ENCODE peak calls at places on chromosomes 3 and 15, in six cellular contexts. W is NCI-H774, Y is HFF-Myc, A is HCT116, O is NCI-H1048, D is B cell. K is an unnamed sample.

GRCh38 chr15:31156808-31157207 is 55.3 kb upstream of the TRPM1 start:
- DNase-seq in Y (no peak), W (no peak), D (no peak), A (no peak), O (no peak), K (no peak)

GRCh38 chr3:167480748-167481147 is 6.9 kb upstream of the SERPINI2 start:
- DNase-seq in Y (no peak), W (no peak), D (no peak), A (no peak), O (no peak), K (no peak)

GRCh38 chr3:43484926-43485488 is 136.8 kb downstream of the ANO10 start:
- DNase-seq in A (no peak), O (no peak), W (no peak), Y (no peak), D (no peak), K (no peak)

GRCh38 chr15:92925409-92925808 is 25.3 kb downstream of the CHD2 start:
- DNase-seq in Y (no peak), O (no peak), A (no peak), D (no peak), W (no peak), K (no peak)

GRCh38 chr3:45593708-45594601 is 596 bp upstream of the LIMD1 start:
- DNase-seq in D (peak; percentile 83), Y (no peak), A (peak; percentile 47), W (peak; percentile 40), O (peak; percentile 56), K (peak; percentile 84)

GRCh38 chr3:55169608-55170010 is 241.8 kb upstream of the LRTM1 start:
- DNase-seq in W (no peak), A (no peak), O (no peak), D (no peak), Y (peak; percentile 100), K (peak; percentile 87)

GRCh38 chr3:143613226-143613625 is 235.0 kb downstream of the SLC9A9 start:
- DNase-seq in O (no peak), A (no peak), Y (no peak), W (no peak), D (no peak), K (no peak)

GRCh38 chr3:100992086-100993033 is 861 bp downstream of the ABI3BP start:
- DNase-seq in A (no peak), D (no peak), W (no peak), O (no peak), Y (no peak), K (peak; percentile 57)

GRCh38 chr3:55891106-55891505 is 404.0 kb upstream of the WNT5A start:
- DNase-seq in A (no peak), O (no peak), Y (no peak), W (no peak), D (no peak), K (no peak)

GRCh38 chr3:49248828-49249227 is 28.2 kb downstream of the C3orf62 start:
- DNase-seq in Y (no peak), D (no peak), A (no peak), W (no peak), O (no peak), K (peak; percentile 58)

GRCh38 chr15:51917493-51917892 is 54.1 kb downstream of the LEO1 start:
- DNase-seq in A (peak; percentile 64), W (peak; percentile 33), O (no peak), Y (no peak), D (no peak), K (no peak)

GRCh38 chr3:117618462-117618861 is 908.9 kb downstream of the TUSC7 start:
- DNase-seq in Y (no peak), D (no peak), O (no peak), A (no peak), W (no peak), K (no peak)

GRCh38 chr3:149163066-149163465 is 33.6 kb downstream of the HPS3 start:
- DNase-seq in O (no peak), Y (no peak), D (no peak), W (no peak), A (no peak), K (no peak)

GRCh38 chr3:71581451-71581980 is 2.0 kb downstream of the FOXP1 start:
- DNase-seq in Y (no peak), O (no peak), D (peak; percentile 74), W (no peak), A (no peak), K (no peak)

GRCh38 chr15:68599560-68600071 is 20.8 kb downstream of the CORO2B start:
- DNase-seq in D (no peak), W (no peak), O (no peak), A (no peak), Y (peak; percentile 65), K (peak; percentile 83)

GRCh38 chr3:16205156-16205870 is 30.8 kb downstream of the GALNT15 start:
- DNase-seq in W (no peak), D (no peak), O (no peak), Y (no peak), A (no peak), K (peak; percentile 52)

GRCh38 chr3:143001034-143001368 is 369 bp upstream of the U2SURP start:
- DNase-seq in W (no peak), A (no peak), Y (no peak), D (no peak), O (no peak), K (no peak)

GRCh38 chr3:157447026-157447694 is 10.5 kb downstream of the PTX3 start:
- DNase-seq in W (no peak), A (peak; percentile 4), O (no peak), D (no peak), Y (no peak), K (peak; percentile 53)

GRCh38 chr15:40441736-40442531 is 1.2 kb downstream of the BAHD1 start:
- DNase-seq in O (no peak), D (peak; percentile 49), Y (no peak), A (no peak), W (no peak), K (no peak)

GRCh38 chr3:59266551-59266950 is 216.7 kb upstream of the CFAP20DC start:
- DNase-seq in O (no peak), Y (no peak), D (no peak), A (no peak), W (no peak), K (no peak)

GRCh38 chr3:108500728-108501127 is 9.7 kb downstream of the MYH15 start:
- DNase-seq in D (no peak), O (no peak), Y (no peak), W (no peak), A (no peak), K (no peak)

GRCh38 chr3:13352621-13353131 is 67.4 kb downstream of the NUP210 start:
- DNase-seq in A (no peak), O (no peak), W (no peak), Y (no peak), D (no peak), K (peak; percentile 36)

GRCh38 chr3:184015381-184016019 is 2.2 kb downstream of the ABCC5 start:
- DNase-seq in O (no peak), Y (no peak), D (no peak), W (peak; percentile 34), A (no peak), K (no peak)

GRCh38 chr15:56249080-56249479 is 5.4 kb upstream of the RFX7 start:
- DNase-seq in A (peak; percentile 59), D (peak; percentile 8), W (no peak), O (no peak), Y (no peak), K (peak; percentile 38)

GRCh38 chr3:58336135-58336882 is 3.6 kb downstream of the PXK start:
- DNase-seq in A (no peak), Y (peak; percentile 81), D (no peak), O (no peak), W (no peak), K (peak; percentile 73)

GRCh38 chr3:133663569-133664313 is 2.0 kb upstream of the TOPBP1 start:
- DNase-seq in O (peak; percentile 28), D (peak; percentile 58), Y (peak; percentile 43), W (peak; percentile 40), A (peak; percentile 63), K (peak; percentile 38)

GRCh38 chr3:30289324-30289723 is 317.1 kb upstream of the TGFBR2 start:
- DNase-seq in W (no peak), A (no peak), O (no peak), D (no peak), Y (no peak), K (no peak)

GRCh38 chr15:74333662-74334061 is 33.8 kb downstream of the CYP11A1 start:
- DNase-seq in Y (no peak), O (no peak), D (no peak), A (no peak), W (no peak), K (no peak)

GRCh38 chr3:184658223-184658860 is 53.5 kb downstream of the MAGEF1 start:
- DNase-seq in W (no peak), O (no peak), A (no peak), Y (no peak), D (no peak), K (no peak)

GRCh38 chr3:45547202-45547701 is 47.3 kb upstream of the LIMD1 start:
- DNase-seq in D (no peak), Y (no peak), O (no peak), A (no peak), W (no peak), K (no peak)

GRCh38 chr15:71050461-71050860 is 64.8 kb upstream of the THSD4 start:
- DNase-seq in O (no peak), W (no peak), Y (no peak), D (no peak), A (no peak), K (no peak)

GRCh38 chr15:33098082-33099058 is 96.1 kb downstream of the FMN1 start:
- DNase-seq in Y (peak; percentile 61), O (no peak), A (no peak), W (no peak), D (no peak), K (peak; percentile 71)

GRCh38 chr3:133762539-133762938 is 16.3 kb downstream of the TF start:
- DNase-seq in Y (no peak), O (no peak), D (no peak), A (no peak), W (no peak), K (no peak)

GRCh38 chr3:15315003-15315402 is 17.4 kb downstream of the SH3BP5 start:
- DNase-seq in D (no peak), W (no peak), Y (no peak), A (no peak), O (no peak), K (peak; percentile 56)

GRCh38 chr3:171875923-171876412 is 32.8 kb downstream of the TMEM212 start:
- DNase-seq in A (no peak), D (no peak), O (no peak), Y (no peak), W (no peak), K (no peak)

GRCh38 chr3:14142567-14143270 is 17.9 kb downstream of the TMEM43 start:
- DNase-seq in Y (no peak), W (no peak), D (no peak), A (no peak), O (no peak), K (no peak)

GRCh38 chr15:39369768-39370167 is 211.1 kb upstream of the THBS1 start:
- DNase-seq in Y (no peak), A (no peak), W (no peak), D (no peak), O (no peak), K (no peak)

K was measured in AG08395.